ENCODE peak calls at places on chromosomes 6 and 20, in eight cellular contexts. L is AG09309; D is T-helper 22 cell; S is fibroblast of pulmonary artery; T is activated CD4-positive, alpha-beta T cell treated with anti-CD3 and anti-CD28 coated beads, Interleukin-2, amount 10 ng/mL, durations not matched to agents 7 days and 5 days; I is Kasumi-1; B is hypothalamus; Y is nephron progenitor cell. G is an unnamed sample.

GRCh38 chr6:169212897-169213813 is 40.5 kb downstream of the THBS2 start:
- DNase-seq in D (peak; percentile 70), S (peak; percentile 89), T (peak; percentile 90), B (peak; percentile 89), Y (peak; percentile 92), I (peak; percentile 95), L (no peak), G (peak; percentile 91)

GRCh38 chr6:104648347-104648746 is 211.4 kb downstream of the HACE1 start:
- DNase-seq in D (no peak), T (no peak), I (no peak), S (peak; percentile 27), B (no peak), Y (no peak), L (no peak), G (no peak)

GRCh38 chr20:31569163-31570020 is 35.7 kb upstream of the ID1 start:
- DNase-seq in L (no peak), T (peak; percentile 61), D (peak; percentile 25), S (peak; percentile 57), B (peak; percentile 23), Y (peak; percentile 76), I (peak; percentile 50), G (peak; percentile 29)

GRCh38 chr6:170147832-170148708 is 142.8 kb downstream of the DLL1 start:
- DNase-seq in D (no peak), I (peak; percentile 73), B (no peak), L (no peak), Y (peak; percentile 51), T (peak; percentile 50), S (no peak), G (peak; percentile 11)

GRCh38 chr6:53744321-53744720 is 50.5 kb upstream of the LRRC1 start:
- DNase-seq in T (no peak), L (no peak), I (no peak), S (no peak), D (no peak), Y (no peak), B (no peak), G (no peak)

GRCh38 chr20:53621482-53622246 is 28.0 kb upstream of the ZNF217 start:
- DNase-seq in S (peak; percentile 95), L (peak; percentile 92), D (no peak), T (no peak), B (no peak), I (peak; percentile 41), Y (no peak), G (no peak)

GRCh38 chr6:33264015-33264414 is 7.7 kb downstream of the VPS52 start:
- DNase-seq in Y (no peak), T (no peak), I (no peak), D (no peak), L (no peak), B (no peak), S (no peak), G (no peak)

GRCh38 chr6:128241221-128241620 is 279.2 kb downstream of the PTPRK start:
- DNase-seq in I (no peak), D (no peak), T (no peak), Y (no peak), S (no peak), L (no peak), B (no peak), G (no peak)

GRCh38 chr6:82337688-82338257 is 25.8 kb upstream of the TPBG start:
- DNase-seq in I (no peak), D (no peak), B (no peak), L (no peak), S (no peak), Y (no peak), T (no peak), G (no peak)

GRCh38 chr6:6895929-6896328 is 211.8 kb upstream of the RREB1 start:
- DNase-seq in Y (no peak), I (no peak), T (no peak), S (no peak), L (no peak), B (no peak), D (no peak), G (no peak)

GRCh38 chr6:159701413-159701999 is 8.5 kb upstream of the SOD2 start:
- DNase-seq in Y (no peak), T (no peak), I (no peak), S (peak; percentile 91), B (no peak), L (peak; percentile 84), D (no peak), G (no peak)

GRCh38 chr6:157089258-157089657 is 234.1 kb downstream of the TMEM242 start:
- DNase-seq in S (peak; percentile 79), T (no peak), I (no peak), B (no peak), D (no peak), L (peak; percentile 5), Y (no peak), G (no peak)

GRCh38 chr6:145015739-145016558 is 719.4 kb downstream of the EPM2A start:
- DNase-seq in B (no peak), Y (no peak), D (no peak), T (no peak), L (peak; percentile 76), S (peak; percentile 88), I (peak; percentile 67), G (peak; percentile 74)

GRCh38 chr6:147141690-147142308 is 62.4 kb upstream of the STXBP5 start:
- DNase-seq in B (no peak), L (no peak), T (no peak), S (peak; percentile 39), D (no peak), Y (no peak), I (no peak), G (no peak)